ENCODE peak calls at places on chromosomes 2 and 18, in eight cellular contexts. T is GM12878, D is SK-N-SH, N is HCT116, S is Panc1, G is HepG2, I is K562, M is GM23338. L is an unnamed sample.

GRCh38 chr2:96345403-96345802 is 9.8 kb downstream of the NCAPH start:
- DNase-seq in S (no peak), T (no peak), G (peak; percentile 30), D (no peak), N (no peak), M (peak; percentile 58), I (no peak), L (no peak)

GRCh38 chr2:201831469-201831868 is 25.1 kb downstream of the CDK15 start:
- DNase-seq in M (no peak), G (no peak), S (no peak), T (no peak), N (no peak), I (no peak), D (no peak), L (no peak)

GRCh38 chr2:204849887-204850286 is 304.6 kb downstream of the PARD3B start:
- DNase-seq in N (no peak), M (no peak), D (no peak), I (no peak), G (no peak), S (no peak), T (no peak), L (no peak)

GRCh38 chr2:56465491-56465890 is 281.7 kb downstream of the CCDC85A start:
- DNase-seq in I (no peak), T (no peak), N (no peak), S (no peak), G (no peak), M (no peak), D (no peak), L (no peak)

GRCh38 chr2:197145471-197146056 is 165.0 kb downstream of the ANKRD44 start:
- DNase-seq in S (no peak), I (no peak), T (peak; percentile 89), D (no peak), G (no peak), M (no peak), N (no peak), L (peak; percentile 52)

GRCh38 chr2:217033191-217033590 is 173.3 kb upstream of the TNP1 start:
- DNase-seq in T (no peak), M (no peak), I (no peak), N (no peak), S (no peak), G (no peak), D (no peak), L (no peak)

GRCh38 chr2:18889565-18890332 is 300.4 kb upstream of the NT5C1B start:
- DNase-seq in D (no peak), N (no peak), S (no peak), M (no peak), I (no peak), G (peak; percentile 93), T (no peak), L (no peak)

GRCh38 chr2:230898661-230899091 is 26.4 kb downstream of the GPR55 start:
- DNase-seq in M (no peak), T (no peak), S (no peak), I (no peak), G (no peak), D (no peak), N (no peak), L (no peak)

GRCh38 chr2:201396595-201396994 is 39.5 kb upstream of the FLACC1 start:
- DNase-seq in G (no peak), D (no peak), N (peak; percentile 27), M (no peak), I (no peak), T (no peak), S (no peak), L (no peak)

GRCh38 chr2:8452296-8452695 is 229.6 kb upstream of the ID2 start:
- DNase-seq in G (no peak), D (no peak), S (no peak), N (no peak), T (no peak), M (no peak), I (no peak), L (no peak)

GRCh38 chr18:52652451-52652850 is 312.5 kb downstream of the DCC start:
- DNase-seq in M (no peak), N (no peak), S (no peak), D (no peak), I (no peak), T (no peak), G (no peak), L (no peak)

GRCh38 chr2:127423476-127423840 is 5.2 kb downstream of the PROC start:
- DNase-seq in S (no peak), T (no peak), M (peak; percentile 53), D (peak; percentile 60), N (no peak), I (no peak), G (no peak), L (no peak)

GRCh38 chr2:239973392-239973791 is 51.8 kb downstream of the NDUFA10 start:
- DNase-seq in N (no peak), D (no peak), G (no peak), M (no peak), T (no peak), S (no peak), I (no peak), L (no peak)

GRCh38 chr2:64613276-64613675 is 40.4 kb downstream of the SERTAD2 start:
- DNase-seq in D (no peak), I (no peak), T (no peak), M (no peak), G (no peak), N (no peak), S (no peak), L (no peak)

GRCh38 chr2:127083819-127084503 is 23.0 kb downstream of the BIN1 start:
- DNase-seq in M (no peak), T (no peak), G (no peak), S (no peak), N (no peak), D (no peak), I (no peak), L (peak; percentile 69)

GRCh38 chr2:172856561-172856960 is 120.9 kb downstream of the RAPGEF4 start:
- DNase-seq in M (no peak), G (no peak), N (no peak), T (no peak), S (no peak), D (no peak), I (no peak), L (no peak)

GRCh38 chr2:42021490-42021889 is 26.3 kb upstream of the PKDCC start:
- DNase-seq in N (no peak), D (peak; percentile 65), I (no peak), S (no peak), G (no peak), T (no peak), M (no peak), L (no peak)

GRCh38 chr2:200158586-200159365 is 147.7 kb upstream of the SPATS2L start:
- DNase-seq in D (no peak), S (no peak), N (no peak), G (no peak), I (no peak), T (no peak), M (no peak), L (no peak)

GRCh38 chr2:211845346-211846030 is 693.1 kb downstream of the ERBB4 start:
- DNase-seq in N (no peak), S (no peak), T (no peak), I (no peak), M (no peak), D (no peak), G (no peak), L (no peak)

GRCh38 chr2:103656558-103656957 is 894.7 kb downstream of the TMEM182 start:
- DNase-seq in S (no peak), I (no peak), N (no peak), M (peak; percentile 40), G (no peak), D (no peak), T (no peak), L (no peak)

GRCh38 chr2:53230691-53231090 is 536.9 kb upstream of the CHAC2 start:
- DNase-seq in D (no peak), T (no peak), M (no peak), G (no peak), S (no peak), N (no peak), I (no peak), L (no peak)

DNA sequence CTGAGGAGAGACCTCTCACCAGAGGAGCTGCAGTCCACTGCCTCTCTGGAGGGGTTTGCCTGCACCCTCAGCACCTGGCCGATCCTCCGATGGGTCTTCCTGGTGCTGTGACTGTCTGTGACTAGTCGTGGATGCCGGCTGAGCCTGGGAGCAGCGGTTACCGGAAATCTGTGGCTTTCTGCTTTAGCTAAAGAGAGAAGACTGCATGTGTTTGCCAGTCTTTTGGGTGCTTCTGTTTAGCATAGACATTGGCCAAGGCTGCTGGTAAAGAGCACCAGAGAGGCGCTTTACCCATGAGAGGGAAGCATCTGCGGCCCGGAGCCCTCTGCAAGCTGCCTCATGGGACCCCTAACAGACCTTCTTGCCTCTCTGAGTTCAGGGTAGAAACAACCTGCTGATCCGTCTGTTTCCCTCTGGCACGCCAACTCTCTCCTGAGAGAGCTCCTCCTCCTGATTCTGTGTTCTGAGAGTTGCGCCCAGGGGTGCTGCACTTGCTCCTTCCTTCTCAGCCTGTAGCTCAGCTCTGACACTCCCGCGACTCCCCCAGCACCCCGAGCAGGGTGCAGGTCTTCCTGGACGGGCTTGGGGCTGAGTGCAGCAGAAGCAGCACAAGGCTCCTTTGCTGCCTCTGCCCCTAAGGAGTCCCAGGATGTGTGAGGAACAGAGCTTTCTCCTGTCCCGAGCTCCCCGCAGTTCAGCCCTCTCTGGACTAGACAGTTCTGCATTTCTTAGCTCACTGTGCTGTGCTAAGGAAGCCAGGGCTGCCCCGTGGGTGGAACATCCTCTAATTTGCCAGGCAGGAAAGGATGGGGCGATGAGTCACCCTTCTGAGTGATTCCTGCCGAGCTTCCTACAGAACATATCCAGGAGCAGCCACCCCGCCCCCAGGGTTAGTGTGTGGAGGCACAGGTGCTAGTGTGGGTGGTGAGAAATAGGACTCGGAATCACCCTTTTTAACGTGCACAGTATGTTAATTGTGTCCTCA is 203.2 kb downstream of the SH3RF3 start:
- DNase-seq in D (peak; percentile 55), T (no peak), I (no peak), S (no peak), N (peak; percentile 36), G (peak; percentile 21), M (peak; percentile 24), L (peak; percentile 45)
- TF ChIP-seq POLR2AphosphoS5 in D (peak; percentile 73), T (no peak), I (no peak), S (no peak), N (no peak), G (no peak), M (no peak), L (peak; percentile 38)

DNA sequence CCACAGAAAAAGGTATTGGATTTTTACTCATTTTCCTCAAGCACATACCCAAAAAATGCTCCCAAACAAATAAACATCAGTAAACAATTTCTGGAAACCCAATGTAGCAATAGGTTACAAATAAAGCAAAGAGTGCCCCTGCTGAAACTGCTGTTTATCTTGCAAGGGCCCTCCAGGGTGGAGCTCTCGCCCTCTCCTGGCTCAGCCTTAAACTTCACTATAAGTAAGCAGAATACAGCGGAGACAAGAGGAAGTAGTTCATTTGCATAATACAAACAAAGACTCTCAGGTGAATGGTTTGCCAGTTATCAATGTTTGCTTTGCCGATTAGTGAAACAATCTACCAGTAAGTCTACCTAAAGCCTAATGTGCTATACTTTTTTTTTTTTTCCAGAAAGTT is 437.6 kb downstream of the DLGAP1 start:
- DNase-seq in T (no peak), S (no peak), G (no peak), I (peak; percentile 13), N (peak; percentile 38), D (no peak), M (peak; percentile 87), L (peak; percentile 45)
- TF ChIP-seq CTCF in T (peak; percentile 35), S (peak; percentile 62), G (no peak), I (peak; percentile 46), N (peak; percentile 53), D (no peak), M (peak; percentile 70), L (peak; percentile 46)

GRCh38 chr2:213232649-213233437 is 51.4 kb upstream of the SPAG16 start:
- DNase-seq in G (no peak), M (peak; percentile 41), D (no peak), N (no peak), S (no peak), I (no peak), T (peak; percentile 100), L (peak; percentile 84)
- TF ChIP-seq REST in G (no peak), M (no peak), D (no peak), N (no peak), S (no peak), I (no peak), T (peak; percentile 39), L (peak; percentile 21)

GRCh38 chr18:25350561-25351201 is 1.3 kb downstream of the ZNF521 start:
- DNase-seq in T (no peak), I (no peak), D (peak; percentile 72), N (no peak), S (no peak), G (no peak), M (peak; percentile 44), L (no peak)
- TF ChIP-seq POLR2AphosphoS5 in T (no peak), I (no peak), D (no peak), N (no peak), S (no peak), G (no peak), M (no peak), L (no peak)